ENCODE peak calls at places on chromosomes 4 and X, in six cellular contexts. A, F, I, G, X and Y are unnamed samples. For H3K27me3 and H3K9me2, the result is how much of the 10 kb centered on the place peaks cover.

GRCh38 chrX:129781134-129782014 is 1.6 kb downstream of the SASH3 start:
- DNase-seq in A (no peak), F (no peak), I (no peak), G (no peak), X (no peak), Y (no peak)

GRCh38 chrX:43559643-43560042 is 96.5 kb upstream of the MAOA start:
- DNase-seq in A (no peak), F (peak), I (peak), G (peak), X (peak), Y (peak)

GRCh38 chr4:19693949-19694597 is 557.6 kb upstream of the SLIT2 start:
- DNase-seq in A (no peak), F (no peak), I (peak), G (no peak), X (peak), Y (no peak)

GRCh38 chrX:39766085-39766726 is 331.6 kb downstream of the BCOR start:
- DNase-seq in A (no peak), F (no peak), I (no peak), G (no peak), X (no peak), Y (peak)

GRCh38 chrX:107571296-107571998 is 56.9 kb upstream of the PRPS1 start:
- DNase-seq in A (peak), F (peak), I (peak), G (peak), X (no peak), Y (peak)

GRCh38 chr4:25862411-25863346 is at the start of gene SEL1L3:
- DNase-seq in A (no peak), F (no peak), I (peak), G (peak), X (peak), Y (peak)

GRCh38 chr4:77104405-77105292 is 28.9 kb upstream of the CCNI start:
- DNase-seq in A (peak), F (no peak), I (peak), G (peak), X (no peak), Y (peak)

GRCh38 chr4:85475631-85476233 is 782 bp downstream of the ARHGAP24 start:
- DNase-seq in A (no peak), F (no peak), I (peak), G (no peak), X (no peak), Y (peak)

GRCh38 chr4:16643852-16644251 is 254.6 kb downstream of the LDB2 start:
- DNase-seq in A (no peak), F (no peak), I (no peak), G (no peak), X (no peak), Y (no peak)

GRCh38 chrX:3697701-3698279 is 15.7 kb downstream of the PRKX start:
- DNase-seq in A (no peak), F (no peak), I (peak), G (no peak), X (no peak), Y (peak)

GRCh38 chrX:11273544-11273943 is 19.7 kb upstream of the AMELX start:
- DNase-seq in A (no peak), F (no peak), I (peak), G (peak), X (no peak), Y (no peak)

GRCh38 chr4:103361926-103362325 is 163.8 kb upstream of the CENPE start:
- DNase-seq in A (no peak), F (no peak), I (no peak), G (no peak), X (no peak), Y (peak)

GRCh38 chr4:27010334-27010940 is 149.8 kb downstream of the STIM2 start:
- DNase-seq in A (peak), F (peak), I (peak), G (peak), X (peak), Y (peak)

GRCh38 chr4:157888281-157888680 is 284.5 kb downstream of the GASK1B start:
- DNase-seq in A (no peak), F (no peak), I (no peak), G (no peak), X (no peak), Y (no peak)

GRCh38 chr4:56937262-56937661 is 29.6 kb downstream of the REST start:
- DNase-seq in A (peak), F (peak), I (peak), G (peak), X (no peak), Y (no peak)

GRCh38 chr4:57043304-57044251 is 64.9 kb downstream of the POLR2B start:
- DNase-seq in A (no peak), F (no peak), I (peak), G (no peak), X (no peak), Y (no peak)

GRCh38 chrX:150694738-150695410 is 1.7 kb downstream of the MTMR1 start:
- DNase-seq in A (no peak), F (no peak), I (no peak), G (no peak), X (no peak), Y (no peak)

GRCh38 chrX:97026406-97026805 is 142.7 kb downstream of the RPA4 start:
- DNase-seq in A (no peak), F (no peak), I (peak), G (peak), X (peak), Y (peak)

GRCh38 chrX:151359931-151360871 is 36.8 kb upstream of the VMA21 start:
- DNase-seq in A (no peak), F (no peak), I (peak), G (peak), X (peak), Y (peak)

GRCh38 chr4:108535757-108536156 is 84.6 kb upstream of the RPL34 start:
- DNase-seq in A (no peak), F (no peak), I (no peak), G (no peak), X (no peak), Y (no peak)

GRCh38 chr4:163568835-163569234 is 74.3 kb downstream of the TMA16 start:
- DNase-seq in A (no peak), F (no peak), I (no peak), G (no peak), X (no peak), Y (no peak)

GRCh38 chr4:182643801-182644311 is 273.3 kb downstream of the DCTD start:
- DNase-seq in A (no peak), F (no peak), I (peak), G (no peak), X (no peak), Y (no peak)

GRCh38 chr4:90495936-90496335 is 368.7 kb downstream of the CCSER1 start:
- DNase-seq in A (no peak), F (no peak), I (no peak), G (peak), X (no peak), Y (no peak)

GRCh38 chrX:70452143-70452733 is 7.6 kb downstream of the DLG3 start:
- DNase-seq in A (peak), F (peak), I (peak), G (peak), X (peak), Y (peak)

GRCh38 chr4:181939199-181939945 is 303.8 kb upstream of the TENM3 start:
- DNase-seq in A (no peak), F (no peak), I (peak), G (no peak), X (peak), Y (peak)

GRCh38 chr4:74590476-74590875 is 145.5 kb downstream of the AREG start:
- DNase-seq in A (no peak), F (no peak), I (peak), G (peak), X (no peak), Y (no peak)

GRCh38 chrX:69015564-69016218 is 149.6 kb downstream of the PJA1 start:
- DNase-seq in A (no peak), F (no peak), I (no peak), G (no peak), X (no peak), Y (no peak)

GRCh38 chrX:69014200-69014599 is 151.1 kb downstream of the PJA1 start:
- DNase-seq in A (no peak), F (no peak), I (peak), G (no peak), X (no peak), Y (no peak)

GRCh38 chrX:69016220-69016941 is 148.9 kb downstream of the PJA1 start:
- DNase-seq in A (no peak), F (no peak), I (no peak), G (no peak), X (no peak), Y (no peak)

GRCh38 chrX:69018416-69019072 is 146.7 kb downstream of the PJA1 start:
- DNase-seq in A (no peak), F (no peak), I (no peak), G (no peak), X (no peak), Y (no peak)

GRCh38 chrX:69015156-69015555 is 150.1 kb downstream of the PJA1 start:
- DNase-seq in A (no peak), F (no peak), I (no peak), G (no peak), X (no peak), Y (no peak)
- H3K27me3 ChIP-seq in A (under half), F (under half), I (under half), G (under half), X (under half), Y (under half)

GRCh38 chr4:1644906-1645657 is 39.0 kb downstream of the FAM53A start:
- DNase-seq in A (no peak), F (no peak), I (peak), G (no peak), X (peak), Y (peak)
- H3K9me2 ChIP-seq in A (under half), F (under half), I (under half), G (under half), X (under half), Y (under half)

DNA sequence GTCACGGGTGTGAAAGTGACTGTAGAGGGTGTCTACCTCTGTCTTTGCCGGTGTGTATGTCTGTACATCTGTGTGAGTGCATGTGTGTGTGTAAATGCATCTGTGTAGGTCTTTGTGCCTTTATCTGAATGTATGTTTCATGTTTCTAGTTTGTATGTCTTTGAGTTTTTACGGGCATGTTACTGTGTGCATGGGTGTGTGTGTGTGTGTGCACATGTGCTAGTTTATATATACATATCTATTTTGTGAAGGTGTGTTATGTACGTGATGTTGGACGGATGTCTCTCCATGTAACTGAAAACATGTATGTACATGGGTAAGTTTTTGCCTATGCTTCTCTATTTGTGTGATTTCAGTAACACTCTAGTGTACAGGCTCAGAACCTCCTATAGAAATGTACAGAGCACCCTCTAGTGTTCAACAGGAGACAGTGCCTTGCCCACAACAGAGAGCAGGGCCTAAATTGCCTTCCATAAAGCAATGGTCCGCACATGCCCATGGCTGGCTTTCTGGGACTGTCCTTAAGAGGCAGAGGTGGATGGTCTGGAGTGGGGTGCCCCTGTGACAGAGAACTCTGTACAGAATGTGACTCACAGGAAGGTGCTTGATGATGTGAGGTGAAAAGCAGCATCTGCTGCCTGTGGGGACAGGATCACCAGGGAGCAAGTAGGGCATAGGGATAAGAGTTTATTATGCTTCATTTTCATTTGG is 343.5 kb downstream of the RAPGEF2 start:
- DNase-seq in A (peak), F (peak), I (peak), G (peak), X (peak), Y (peak)
- TF ChIP-seq EZH2 in A (no peak), F (no peak), I (no peak), G (no peak), X (no peak), Y (no peak)

GRCh38 chrX:71953391-71953790 is 42.7 kb downstream of the NHSL2 start:
- DNase-seq in A (no peak), F (no peak), I (peak), G (no peak), X (no peak), Y (no peak)

GRCh38 chrX:71950066-71950465 is 39.4 kb downstream of the NHSL2 start:
- DNase-seq in A (no peak), F (no peak), I (no peak), G (no peak), X (no peak), Y (no peak)

GRCh38 chrX:71945435-71945834 is 34.8 kb downstream of the NHSL2 start:
- DNase-seq in A (no peak), F (no peak), I (no peak), G (no peak), X (no peak), Y (no peak)

GRCh38 chrX:71953946-71954345 is 43.3 kb downstream of the NHSL2 start:
- DNase-seq in A (no peak), F (no peak), I (no peak), G (no peak), X (no peak), Y (no peak)

DNA sequence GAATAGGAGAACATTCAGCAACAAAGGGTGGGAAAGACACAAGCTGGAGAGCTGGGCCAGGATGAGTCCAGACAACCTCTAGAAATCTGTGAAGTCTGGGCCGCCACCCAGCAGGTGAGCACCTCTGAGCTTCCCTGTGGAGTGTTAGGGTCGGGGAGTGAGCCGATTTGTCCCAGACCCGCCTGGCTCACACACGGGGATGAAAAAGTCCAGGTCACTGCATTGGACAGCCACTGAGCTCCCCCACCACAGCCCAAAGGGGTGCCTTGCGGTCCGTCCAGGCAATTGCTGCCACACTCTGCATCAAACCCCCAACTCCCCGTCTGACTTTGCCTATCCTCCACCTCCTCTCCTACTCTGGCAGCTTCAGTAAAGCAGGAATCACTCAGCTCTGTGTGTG is 38.7 kb downstream of the NHSL2 start:
- DNase-seq in A (no peak), F (no peak), I (no peak), G (no peak), X (no peak), Y (no peak)
- H3K27me3 ChIP-seq in A (under half), F (under half), I (under half), G (under half), X (under half), Y (under half)